ENCODE peak calls at places on chromosomes 16 and 17, in eight cellular contexts. K is HFFc6; Q is BJ; D is psoas muscle; T is cardiac fibroblast; V is stomach; O is RWPE1; Z is CD4-positive, alpha-beta T cell. L is an unnamed sample.

GRCh38 chr16:13453325-13453724 is 466.6 kb upstream of the ERCC4 start:
- DNase-seq in K (no peak), Q (no peak), D (no peak), T (no peak), V (no peak), O (peak), Z (no peak), L (no peak)

GRCh38 chr17:57954421-57955182 is 610 bp downstream of the CUEDC1 start:
- DNase-seq in K (peak), Q (no peak), D (peak), T (peak), V (peak), O (peak), Z (no peak), L (no peak)

GRCh38 chr17:81717049-81717765 is 5.1 kb downstream of the SLC25A10 start:
- DNase-seq in K (no peak), Q (no peak), D (no peak), T (no peak), V (no peak), O (no peak), Z (no peak), L (no peak)

GRCh38 chr17:42680331-42680808 is 1.3 kb downstream of the CCR10 start:
- DNase-seq in K (peak), Q (no peak), D (peak), T (peak), V (no peak), O (no peak), Z (no peak), L (no peak)

GRCh38 chr17:5370411-5370810 is 49.1 kb downstream of the NUP88 start:
- DNase-seq in K (no peak), Q (no peak), D (no peak), T (no peak), V (no peak), O (no peak), Z (no peak), L (no peak)

GRCh38 chr16:24847358-24847664 is 1.5 kb downstream of the SLC5A11 start:
- DNase-seq in K (no peak), Q (no peak), D (no peak), T (no peak), V (no peak), O (no peak), Z (no peak), L (no peak)

GRCh38 chr17:40497704-40498103 is 3.7 kb downstream of the TNS4 start:
- DNase-seq in K (peak), Q (no peak), D (no peak), T (peak), V (no peak), O (no peak), Z (no peak), L (no peak)

GRCh38 chr17:42459256-42459982 is 741 bp downstream of the ATP6V0A1 start:
- DNase-seq in K (peak), Q (no peak), D (peak), T (peak), V (peak), O (peak), Z (no peak), L (no peak)

GRCh38 chr16:9612267-9612666 is 520.8 kb downstream of the HAPSTR1 start:
- DNase-seq in K (no peak), Q (no peak), D (no peak), T (no peak), V (no peak), O (no peak), Z (no peak), L (no peak)

GRCh38 chr17:9242983-9243382 is 221.7 kb downstream of the NTN1 start:
- DNase-seq in K (no peak), Q (no peak), D (no peak), T (no peak), V (no peak), O (no peak), Z (no peak), L (no peak)

GRCh38 chr17:78665952-78666920 is 89.0 kb upstream of the DNAH17 start:
- DNase-seq in K (no peak), Q (no peak), D (no peak), T (no peak), V (no peak), O (no peak), Z (peak), L (no peak)

GRCh38 chr17:77803726-77804125 is 154.8 kb upstream of the TNRC6C start:
- DNase-seq in K (no peak), Q (no peak), D (peak), T (no peak), V (no peak), O (no peak), Z (no peak), L (no peak)

GRCh38 chr16:87333581-87334331 is 16.6 kb upstream of the C16orf95 start:
- DNase-seq in K (no peak), Q (no peak), D (peak), T (no peak), V (no peak), O (no peak), Z (no peak), L (no peak)
- TF ChIP-seq CTCF in K (no peak), Q (no peak), D (no peak), T (no peak), V (no peak), O (no peak), Z (no peak), L (no peak)

GRCh38 chr16:90004577-90004976 is 14.7 kb downstream of the DBNDD1 start:
- DNase-seq in K (no peak), Q (no peak), D (peak), T (no peak), V (no peak), O (no peak), Z (no peak), L (no peak)
- TF ChIP-seq CTCF in K (no peak), Q (no peak), D (no peak), T (no peak), V (no peak), O (no peak), Z (no peak), L (no peak)

DNA sequence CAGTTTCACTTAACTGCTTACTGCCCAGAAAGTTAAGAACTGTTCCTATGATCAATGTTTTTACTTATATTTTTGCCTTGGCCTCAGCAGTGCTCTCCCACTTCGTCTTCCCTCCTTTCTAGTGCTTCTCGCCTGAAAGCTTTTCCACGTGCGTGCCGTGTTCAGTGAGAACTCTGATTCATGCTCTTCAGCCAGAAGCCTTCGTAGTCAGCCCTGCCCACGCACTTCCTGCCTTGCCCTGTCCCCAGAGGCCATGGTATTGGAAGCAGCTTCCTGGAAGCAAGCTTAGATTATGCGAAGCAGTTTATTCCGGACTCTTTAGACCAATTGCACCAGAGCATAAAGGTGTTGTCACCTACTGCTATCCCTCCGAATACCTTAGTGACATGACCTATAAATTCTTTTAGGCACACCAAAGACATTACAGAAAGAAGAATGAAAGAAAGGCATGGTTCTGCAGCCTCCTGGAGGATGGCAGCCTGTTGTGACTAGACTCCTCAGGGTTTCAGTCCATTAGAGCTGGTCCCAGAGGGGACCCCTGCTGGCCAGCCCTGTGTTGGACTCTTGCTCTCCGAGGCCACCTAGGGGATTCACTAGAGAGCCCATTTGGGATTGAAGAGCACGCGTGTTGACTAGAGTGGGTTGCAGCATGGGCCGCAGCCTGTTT is 105.2 kb downstream of the RPTOR start:
- DNase-seq in K (peak), Q (peak), D (peak), T (peak), V (no peak), O (peak), Z (peak), L (peak)
- TF ChIP-seq CTCF in K (peak), Q (peak), D (peak), T (peak), V (no peak), O (no peak), Z (no peak), L (peak)

GRCh38 chr16:2047330-2048115 is at the start of the genes NTHL1 and TSC2:
- DNase-seq in K (peak), Q (peak), D (peak), T (peak), V (peak), O (peak), Z (peak), L (peak)
- TF ChIP-seq CTCF in K (peak), Q (peak), D (peak), T (peak), V (peak), O (no peak), Z (peak), L (no peak)

GRCh38 chr16:26491962-26492361 is 574.8 kb upstream of the C16orf82 start:
- DNase-seq in K (no peak), Q (no peak), D (no peak), T (no peak), V (no peak), O (no peak), Z (no peak), L (no peak)
- TF ChIP-seq CTCF in K (no peak), Q (no peak), D (no peak), T (no peak), V (no peak), O (no peak), Z (no peak), L (no peak)

DNA sequence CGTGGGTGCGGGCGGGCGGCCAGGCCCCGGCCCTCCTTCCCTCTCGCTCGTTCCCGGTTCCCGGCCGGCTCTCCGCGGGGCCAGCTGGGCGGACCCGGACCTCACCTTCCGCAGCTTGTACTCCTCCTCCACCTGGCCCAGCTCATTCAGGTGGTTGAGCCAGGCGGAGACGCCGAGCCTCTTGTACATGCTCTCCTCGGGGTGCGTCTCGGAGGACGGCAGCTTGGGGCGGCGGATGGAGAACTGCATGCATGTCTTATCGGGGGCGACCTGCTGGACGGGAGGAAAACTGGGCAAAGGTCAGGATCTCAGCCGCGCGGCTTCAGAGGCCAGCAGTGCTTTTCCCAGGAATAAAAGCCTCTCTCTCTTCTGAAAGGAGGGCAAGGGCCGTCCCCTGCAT is 85.4 kb downstream of the TBC1D16 start:
- DNase-seq in K (no peak), Q (no peak), D (peak), T (no peak), V (peak), O (no peak), Z (no peak), L (no peak)
- TF ChIP-seq CTCF in K (no peak), Q (no peak), D (no peak), T (no peak), V (no peak), O (no peak), Z (no peak), L (no peak)